ENCODE peak calls at places on chromosome 2, in ten cellular contexts. H is aorta; Z is IMR-90; L is OCI-LY7; F is naive thymus-derived CD4-positive, alpha-beta T cell; B is HCT116; K is CD8-positive, alpha-beta memory T cell; C is transverse colon; T is CD8-positive, alpha-beta T cell; J is mesendoderm. A is an unnamed sample.

GRCh38 chr2:30677231-30677630 is 130.0 kb downstream of the CAPN13 start:
- DNase-seq in B (no peak), F (no peak), Z (no peak), L (no peak), T (no peak), K (no peak), C (no peak), H (no peak), J (no peak), A (no peak)

GRCh38 chr2:230891509-230891908 is 26.8 kb downstream of the ITM2C start:
- DNase-seq in Z (no peak), J (no peak), H (no peak), F (no peak), T (no peak), B (no peak), K (no peak), L (no peak), C (peak; percentile 25), A (no peak)

GRCh38 chr2:73111300-73112025 is 1.3 kb downstream of the RAB11FIP5 start:
- DNase-seq in K (no peak), T (peak; percentile 10), H (peak; percentile 53), C (peak; percentile 55), B (peak; percentile 26), L (no peak), J (peak; percentile 88), F (peak; percentile 18), Z (no peak), A (no peak)

GRCh38 chr2:135657806-135658582 is 83.7 kb upstream of the UBXN4 start:
- DNase-seq in J (no peak), Z (no peak), K (peak; percentile 42), T (peak; percentile 67), L (no peak), F (peak; percentile 64), C (no peak), H (no peak), B (no peak), A (no peak)

GRCh38 chr2:72276356-72276755 is 128.7 kb upstream of the CYP26B1 start:
- DNase-seq in Z (peak; percentile 41), L (no peak), J (no peak), F (no peak), K (no peak), H (no peak), C (no peak), T (no peak), B (no peak), A (no peak)

GRCh38 chr2:28153851-28154250 is 238.8 kb upstream of the FOSL2 start:
- DNase-seq in Z (no peak), F (no peak), T (no peak), C (no peak), K (no peak), H (no peak), J (no peak), B (no peak), L (no peak), A (no peak)

GRCh38 chr2:23499419-23499818 is 114.4 kb downstream of the KLHL29 start:
- DNase-seq in T (no peak), J (no peak), C (no peak), B (no peak), F (no peak), H (peak; percentile 40), K (no peak), L (no peak), Z (no peak), A (no peak)

GRCh38 chr2:230680463-230681195 is 32.0 kb upstream of the CAB39 start:
- DNase-seq in Z (peak; percentile 86), T (no peak), J (no peak), L (no peak), K (no peak), C (no peak), B (no peak), F (no peak), H (no peak), A (no peak)

GRCh38 chr2:169715379-169716228 is 18.0 kb upstream of the KLHL23 start:
- DNase-seq in Z (peak; percentile 41), J (no peak), L (no peak), B (no peak), C (peak; percentile 71), T (no peak), F (no peak), K (no peak), H (no peak), A (no peak)

GRCh38 chr2:86617738-86618137 is 5.9 kb downstream of the RNF103 start:
- DNase-seq in K (no peak), C (no peak), Z (no peak), J (no peak), T (no peak), B (no peak), L (no peak), F (no peak), H (no peak), A (no peak)

GRCh38 chr2:241095594-241096290 is 6.3 kb downstream of the MTERF4 start:
- DNase-seq in L (no peak), T (peak; percentile 56), J (no peak), H (no peak), F (peak; percentile 77), K (no peak), B (no peak), Z (no peak), C (no peak), A (no peak)

GRCh38 chr2:190871539-190871938 is 9.1 kb upstream of the GLS start:
- DNase-seq in L (no peak), Z (no peak), H (no peak), C (no peak), J (no peak), T (no peak), K (no peak), F (no peak), B (no peak), A (no peak)

GRCh38 chr2:189179607-189179979 is at the start of gene COL5A2:
- DNase-seq in L (no peak), C (peak; percentile 24), J (peak; percentile 90), H (peak; percentile 49), B (no peak), F (no peak), T (no peak), Z (peak; percentile 91), K (no peak), A (peak; percentile 16)

GRCh38 chr2:96771792-96772618 is 11.3 kb downstream of the CNNM4 start:
- DNase-seq in H (no peak), J (peak; percentile 62), B (no peak), T (no peak), C (peak; percentile 84), L (peak; percentile 46), F (no peak), Z (no peak), K (no peak), A (no peak)

GRCh38 chr2:97749611-97750010 is 36.2 kb downstream of the ZAP70 start:
- DNase-seq in J (peak; percentile 37), H (no peak), F (no peak), Z (no peak), T (no peak), L (no peak), K (no peak), B (no peak), C (no peak), A (peak; percentile 14)

GRCh38 chr2:177897278-177897677 is 175.3 kb downstream of the PDE11A start:
- DNase-seq in K (no peak), H (no peak), B (no peak), C (no peak), L (no peak), Z (no peak), F (no peak), T (no peak), J (peak; percentile 42), A (no peak)

GRCh38 chr2:203759692-203760365 is 53.4 kb downstream of the CD28 start:
- DNase-seq in Z (peak; percentile 87), K (no peak), F (no peak), T (no peak), L (no peak), J (peak; percentile 30), H (peak; percentile 49), B (peak; percentile 48), C (no peak), A (no peak)

GRCh38 chr2:151305129-151305691 is 15.7 kb upstream of the NMI start:
- DNase-seq in Z (no peak), F (no peak), J (no peak), C (no peak), B (no peak), L (no peak), T (no peak), K (no peak), H (no peak), A (no peak)

GRCh38 chr2:99925960-99926359 is 216.4 kb downstream of the AFF3 start:
- DNase-seq in Z (peak; percentile 53), K (no peak), F (no peak), B (no peak), H (no peak), J (no peak), L (no peak), C (no peak), T (no peak), A (no peak)

GRCh38 chr2:215782271-215782670 is 231.1 kb downstream of the MREG start:
- DNase-seq in T (no peak), K (no peak), J (no peak), F (no peak), L (no peak), Z (no peak), C (no peak), H (no peak), B (no peak), A (no peak)
- H3K27ac ChIP-seq in T (no peak overlapping the region), K (no peak overlapping the region), J (no peak overlapping the region), F (no peak overlapping the region), L (no peak overlapping the region), Z (no peak overlapping the region), C (no peak overlapping the region), H (no peak overlapping the region), B (no peak overlapping the region), A (peak overlapping the region; percentile 25)

GRCh38 chr2:239209806-239210205 is 191.0 kb downstream of the HDAC4 start:
- DNase-seq in H (no peak), F (no peak), L (no peak), C (no peak), B (no peak), Z (no peak), T (no peak), J (no peak), K (no peak), A (no peak)
- H3K4me1 ChIP-seq in H (no peaks in the 10 kb centered on the region), F (peaks cover 39% of the 10 kb centered on the region), L (no peaks in the 10 kb centered on the region), C (peaks cover 37% of the 10 kb centered on the region), B (peaks cover 13% of the 10 kb centered on the region), Z (peaks cover 2% of the 10 kb centered on the region), T (peaks cover 35% of the 10 kb centered on the region), J (peaks cover 20% of the 10 kb centered on the region), K (peaks cover 29% of the 10 kb centered on the region), A (peaks cover 37% of the 10 kb centered on the region)

GRCh38 chr2:239939736-239940483 is 85.2 kb downstream of the NDUFA10 start:
- DNase-seq in J (no peak), C (no peak), H (peak; percentile 32), T (no peak), F (no peak), Z (no peak), L (no peak), K (no peak), B (no peak), A (peak; percentile 59)
- H3K27ac ChIP-seq in J (no peak overlapping the region), C (no peak overlapping the region), H (no peak overlapping the region), T (no peak overlapping the region), F (no peak overlapping the region), Z (no peak overlapping the region), L (no peak overlapping the region), K (no peak overlapping the region), B (no peak overlapping the region), A (peak overlapping the region; percentile 66)

DNA sequence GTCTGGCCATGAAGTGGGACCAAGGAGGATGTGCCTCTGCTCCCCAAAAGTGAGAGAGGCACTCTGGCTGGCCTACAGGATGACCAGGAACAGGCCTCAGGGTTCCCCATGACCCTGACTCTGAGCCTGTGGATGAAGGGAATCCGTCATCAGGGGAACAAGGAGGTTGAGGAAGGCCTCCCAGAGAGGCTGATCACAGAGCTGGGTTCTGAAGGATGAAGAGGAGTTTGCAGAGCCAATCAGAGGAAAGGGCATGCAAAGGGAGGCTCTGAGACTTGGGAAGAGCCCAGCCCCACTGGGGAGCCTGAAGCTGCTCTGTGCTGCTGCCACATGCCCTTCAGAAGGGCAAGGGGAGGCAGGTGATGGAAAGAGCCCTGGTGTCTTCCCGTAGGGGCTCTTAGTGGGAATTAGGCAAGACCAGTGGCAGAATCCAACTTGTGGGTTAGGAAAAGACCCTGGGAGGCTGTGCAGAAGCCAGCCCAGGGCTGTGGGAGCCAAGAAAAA is 141.3 kb upstream of the ID2 start:
- DNase-seq in Z (no peak), L (no peak), C (no peak), H (no peak), K (no peak), B (no peak), T (no peak), J (no peak), F (no peak), A (no peak)
- H3K4me1 ChIP-seq in Z (peaks cover 21% of the 10 kb centered on the region), L (peaks cover 100% of the 10 kb centered on the region), C (peaks cover 11% of the 10 kb centered on the region), H (no peaks in the 10 kb centered on the region), K (peaks cover 62% of the 10 kb centered on the region), B (peaks cover 8% of the 10 kb centered on the region), T (peaks cover 24% of the 10 kb centered on the region), J (peaks cover under 1% of the 10 kb centered on the region), F (no peaks in the 10 kb centered on the region), A (peaks cover 56% of the 10 kb centered on the region)